ENCODE peak calls at places on chromosomes 5 and 9, in seven cellular contexts. S, O, M, J, A, T and R are unnamed samples.

GRCh38 chr5:148998174-148998797 is 64.6 kb downstream of the SH3TC2 start:
- DNase-seq in S (no peak), J (peak; percentile 20), O (peak; percentile 74), A (no peak), T (peak; percentile 63), M (peak; percentile 75), R (peak; percentile 79)

GRCh38 chr9:128653941-128654340 is 2.7 kb downstream of the DYNC2I2 start:
- DNase-seq in J (no peak), T (no peak), O (no peak), M (no peak), S (no peak), A (no peak), R (no peak)

GRCh38 chr9:120571443-120572257 is 8.3 kb downstream of the CDK5RAP2 start:
- DNase-seq in A (no peak), J (no peak), O (no peak), T (no peak), S (no peak), M (peak; percentile 85), R (no peak)

GRCh38 chr9:72872718-72873117 is 80.1 kb downstream of the ALDH1A1 start:
- DNase-seq in J (no peak), A (no peak), T (no peak), O (no peak), M (no peak), S (no peak), R (no peak)

GRCh38 chr5:158958048-158958994 is 141.4 kb downstream of the EBF1 start:
- DNase-seq in O (peak; percentile 51), A (peak; percentile 49), T (no peak), J (peak; percentile 35), S (peak; percentile 55), M (no peak), R (peak; percentile 28)

GRCh38 chr9:120151149-120151548 is 428.8 kb downstream of the CDK5RAP2 start:
- DNase-seq in A (no peak), O (no peak), M (no peak), T (no peak), J (no peak), S (no peak), R (no peak)

GRCh38 chr5:35651002-35651756 is 33.5 kb downstream of the SPEF2 start:
- DNase-seq in S (peak; percentile 64), A (peak; percentile 47), O (peak; percentile 59), M (peak; percentile 57), T (peak; percentile 35), J (no peak), R (peak; percentile 78)

GRCh38 chr9:113998529-113999255 is 79.4 kb downstream of the AMBP start:
- DNase-seq in J (no peak), O (no peak), S (peak; percentile 33), A (peak; percentile 53), T (no peak), M (peak; percentile 12), R (peak; percentile 12)

GRCh38 chr5:174527936-174528557 is 196.3 kb upstream of the MSX2 start:
- DNase-seq in J (no peak), O (no peak), M (peak; percentile 31), S (no peak), A (no peak), T (no peak), R (no peak)

GRCh38 chr5:1961952-1962595 is 79.3 kb upstream of the IRX4 start:
- DNase-seq in O (no peak), S (no peak), M (no peak), T (no peak), A (peak; percentile 38), J (no peak), R (no peak)

GRCh38 chr5:115648072-115648471 is 22.2 kb upstream of the TMED7 start:
- DNase-seq in O (no peak), J (no peak), S (no peak), A (no peak), M (no peak), T (no peak), R (no peak)

GRCh38 chr5:8478308-8478707 is 609.4 kb downstream of the MTRR start:
- DNase-seq in A (no peak), J (no peak), O (peak; percentile 9), T (no peak), S (no peak), M (no peak), R (no peak)

GRCh38 chr9:117435630-117436261 is 20.9 kb upstream of the ASTN2 start:
- DNase-seq in J (no peak), S (no peak), M (no peak), A (no peak), T (no peak), O (no peak), R (no peak)

GRCh38 chr5:92605591-92605990 is 975.4 kb downstream of the NR2F1-AS1 start:
- DNase-seq in S (no peak), A (no peak), M (no peak), J (no peak), T (no peak), O (no peak), R (no peak)

GRCh38 chr9:16718952-16719351 is 151.5 kb downstream of the BNC2 start:
- DNase-seq in T (no peak), J (no peak), O (no peak), A (no peak), M (peak; percentile 39), S (no peak), R (no peak)

GRCh38 chr5:66981705-66982387 is 214.8 kb downstream of the CD180 start:
- DNase-seq in O (no peak), A (no peak), J (no peak), S (no peak), M (no peak), T (no peak), R (no peak)

GRCh38 chr5:16568875-16569580 is 47.8 kb downstream of the RETREG1 start:
- DNase-seq in J (no peak), A (no peak), S (no peak), O (no peak), T (no peak), M (no peak), R (no peak)

GRCh38 chr5:74582853-74583252 is 57.7 kb downstream of the ENC1 start:
- DNase-seq in S (no peak), A (no peak), T (no peak), M (no peak), J (no peak), O (no peak), R (no peak)

GRCh38 chr9:28610339-28610738 is 1037.1 kb upstream of the C9orf72 start:
- DNase-seq in O (no peak), J (no peak), S (no peak), M (no peak), T (no peak), A (no peak), R (no peak)

GRCh38 chr9:624935-625505 is 216.5 kb upstream of the DMRT1 start:
- DNase-seq in S (no peak), M (no peak), A (no peak), J (no peak), T (no peak), O (no peak), R (no peak)
- H3K4me1 ChIP-seq in S (no peaks in the 10 kb centered on the region), M (peaks cover 9% of the 10 kb centered on the region), A (no peaks in the 10 kb centered on the region), J (no peaks in the 10 kb centered on the region), T (peaks cover 9% of the 10 kb centered on the region), O (peaks cover 2% of the 10 kb centered on the region), R (peaks cover 2% of the 10 kb centered on the region)

DNA sequence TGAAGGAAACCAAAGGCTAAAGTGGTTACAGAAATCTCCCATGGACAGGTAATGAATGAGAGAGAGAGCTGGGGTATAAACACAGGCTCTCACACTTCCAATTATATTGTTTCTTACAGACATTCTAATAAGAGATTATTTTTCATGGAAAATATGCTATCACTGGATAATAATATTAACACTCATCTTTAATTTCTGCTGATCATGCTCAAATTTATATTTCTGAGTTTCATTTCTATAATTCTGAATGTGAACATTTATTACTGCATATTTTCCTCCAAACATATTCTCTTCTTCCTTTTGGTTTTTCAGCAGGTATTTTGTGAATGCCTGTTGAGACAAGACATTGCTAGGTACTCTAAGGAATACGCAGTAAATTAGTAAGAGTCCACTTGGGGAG is 410.2 kb upstream of the DAP start:
- DNase-seq in A (no peak), T (no peak), M (no peak), O (no peak), S (no peak), J (no peak), R (no peak)
- H3K18ac ChIP-seq in A (no peak overlapping the region), T (no peak overlapping the region), M (no peak overlapping the region), O (no peak overlapping the region), S (no peak overlapping the region), J (no peak overlapping the region), R (no peak overlapping the region)

DNA sequence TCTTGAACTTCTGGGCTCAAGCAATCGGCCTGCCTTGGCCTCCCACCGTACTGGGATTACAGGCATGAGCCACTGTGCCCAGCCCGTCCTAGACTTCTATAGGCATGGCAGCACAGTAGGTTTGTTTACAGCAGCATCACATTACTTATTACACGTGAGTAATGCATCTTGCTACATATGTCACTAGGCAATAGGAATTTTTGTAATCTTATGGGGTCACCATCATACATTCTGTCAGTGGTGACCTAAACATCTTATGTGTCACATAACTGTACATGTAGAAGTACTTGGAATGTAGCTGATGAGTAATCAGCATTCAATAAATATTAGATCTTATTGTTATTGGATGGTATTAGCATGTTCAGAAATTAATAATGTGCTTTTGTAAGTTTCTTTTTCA is 22.9 kb upstream of the ABCA1 start:
- DNase-seq in M (peak; percentile 77), A (no peak), J (no peak), O (peak; percentile 46), S (no peak), T (no peak), R (no peak)
- H3K4me1 ChIP-seq in M (peaks cover 2% of the 10 kb centered on the region), A (no peaks in the 10 kb centered on the region), J (no peaks in the 10 kb centered on the region), O (no peaks in the 10 kb centered on the region), S (no peaks in the 10 kb centered on the region), T (no peaks in the 10 kb centered on the region), R (no peaks in the 10 kb centered on the region)

GRCh38 chr9:137818286-137818685 is 59.3 kb upstream of the CACNA1B start:
- DNase-seq in A (no peak), T (no peak), M (no peak), J (no peak), O (no peak), S (no peak), R (no peak)

GRCh38 chr9:137815256-137816255 is 62.0 kb upstream of the CACNA1B start:
- DNase-seq in J (no peak), T (no peak), S (no peak), O (no peak), A (no peak), M (no peak), R (no peak)

GRCh38 chr9:137814841-137815240 is 62.7 kb upstream of the CACNA1B start:
- DNase-seq in J (no peak), M (no peak), T (no peak), S (no peak), A (no peak), O (no peak), R (no peak)

GRCh38 chr9:137817236-137818200 is 60.1 kb upstream of the CACNA1B start:
- DNase-seq in T (no peak), S (no peak), O (no peak), A (no peak), M (no peak), J (no peak), R (no peak)

DNA sequence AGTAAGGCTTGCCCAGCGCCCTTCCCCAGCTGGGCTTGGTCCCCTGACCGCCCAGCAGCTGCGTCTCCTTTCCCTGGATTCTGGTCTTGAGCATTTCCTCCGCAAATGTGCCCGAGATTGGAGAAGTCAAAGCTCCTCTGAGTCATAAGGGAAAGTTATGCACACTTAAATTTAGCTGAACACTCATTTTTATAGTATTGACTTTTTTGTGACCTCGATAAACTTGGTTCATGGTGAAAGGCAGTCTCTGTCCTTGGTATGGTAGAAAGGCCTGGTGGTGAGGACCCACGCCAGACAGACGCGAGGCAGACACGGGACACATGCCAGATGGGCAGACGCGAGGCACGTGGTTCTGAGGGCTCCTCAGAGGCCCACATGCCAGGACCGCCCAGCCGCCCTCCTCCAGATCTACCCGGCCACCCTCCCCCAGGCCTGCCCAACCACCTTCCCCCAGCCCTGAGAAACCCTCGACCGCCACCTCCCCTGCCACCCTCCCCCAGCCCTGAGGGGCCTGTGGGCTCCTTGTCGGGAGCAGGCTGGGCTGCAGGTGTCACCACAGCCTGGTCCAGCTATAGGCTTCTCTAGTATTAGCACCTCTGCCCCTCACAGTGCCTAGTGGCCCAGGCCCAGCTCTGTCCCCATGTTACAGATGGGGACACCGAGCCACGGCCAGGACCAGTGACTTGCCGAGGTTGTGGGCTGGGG is 60.9 kb upstream of the CACNA1B start:
- DNase-seq in J (no peak), A (no peak), T (no peak), M (no peak), O (no peak), S (no peak), R (no peak)
- H3K18ac ChIP-seq in J (no peak overlapping the region), A (no peak overlapping the region), T (no peak overlapping the region), M (no peak overlapping the region), O (no peak overlapping the region), S (no peak overlapping the region), R (no peak overlapping the region)